ENCODE peak calls at places on chromosome 5, in five cellular contexts. One of them, this sample, is unnamed.

GRCh38 chr5:1752881-1753280 is 46.8 kb downstream of the MRPL36 start:
- DNase-seq in AG20443: no peak
- DNase-seq in anterior cingulate cortex: no peak
- DNase-seq in activated naive CD4-positive, alpha-beta T cell: no peak
- DNase-seq in activated CD4-positive, alpha-beta T cell treated with anti-CD3 and anti-CD28 coated beads for 36 hours: no peak
- DNase-seq in this sample: peak; percentile 68

GRCh38 chr5:139131062-139131856 is 66.9 kb downstream of the SIL1 start:
- DNase-seq in AG20443: peak; percentile 86
- DNase-seq in anterior cingulate cortex: peak; percentile 34
- DNase-seq in activated naive CD4-positive, alpha-beta T cell: no peak
- DNase-seq in activated CD4-positive, alpha-beta T cell treated with anti-CD3 and anti-CD28 coated beads for 36 hours: no peak
- DNase-seq in this sample: no peak

GRCh38 chr5:97355775-97356174 is 172.7 kb upstream of the RIOK2 start:
- DNase-seq in AG20443: no peak
- DNase-seq in anterior cingulate cortex: no peak
- DNase-seq in activated naive CD4-positive, alpha-beta T cell: no peak
- DNase-seq in activated CD4-positive, alpha-beta T cell treated with anti-CD3 and anti-CD28 coated beads for 36 hours: no peak
- DNase-seq in this sample: no peak

GRCh38 chr5:95130951-95131350 is 153.9 kb downstream of the MCTP1 start:
- DNase-seq in AG20443: no peak
- DNase-seq in anterior cingulate cortex: no peak
- DNase-seq in activated naive CD4-positive, alpha-beta T cell: no peak
- DNase-seq in activated CD4-positive, alpha-beta T cell treated with anti-CD3 and anti-CD28 coated beads for 36 hours: no peak
- DNase-seq in this sample: no peak

GRCh38 chr5:72508241-72509170 is 1.3 kb upstream of the ZNF366 start:
- DNase-seq in AG20443: no peak
- DNase-seq in anterior cingulate cortex: no peak
- DNase-seq in activated naive CD4-positive, alpha-beta T cell: no peak
- DNase-seq in activated CD4-positive, alpha-beta T cell treated with anti-CD3 and anti-CD28 coated beads for 36 hours: no peak
- DNase-seq in this sample: no peak

GRCh38 chr5:119996128-119996527 is 366.8 kb downstream of the FAM170A start:
- DNase-seq in AG20443: no peak
- DNase-seq in anterior cingulate cortex: no peak
- DNase-seq in activated naive CD4-positive, alpha-beta T cell: no peak
- DNase-seq in activated CD4-positive, alpha-beta T cell treated with anti-CD3 and anti-CD28 coated beads for 36 hours: no peak
- DNase-seq in this sample: no peak

GRCh38 chr5:95620030-95620869 is at the start of gene GPR150:
- DNase-seq in AG20443: peak; percentile 77
- DNase-seq in anterior cingulate cortex: peak; percentile 20
- DNase-seq in activated naive CD4-positive, alpha-beta T cell: peak; percentile 57
- DNase-seq in activated CD4-positive, alpha-beta T cell treated with anti-CD3 and anti-CD28 coated beads for 36 hours: peak; percentile 81
- DNase-seq in this sample: peak; percentile 83

GRCh38 chr5:173324115-173325001 is 3.9 kb downstream of the STC2 start:
- DNase-seq in AG20443: peak; percentile 73
- DNase-seq in anterior cingulate cortex: peak; percentile 33
- DNase-seq in activated naive CD4-positive, alpha-beta T cell: no peak
- DNase-seq in activated CD4-positive, alpha-beta T cell treated with anti-CD3 and anti-CD28 coated beads for 36 hours: peak; percentile 34
- DNase-seq in this sample: peak; percentile 82

GRCh38 chr5:149036970-149037369 is 25.9 kb downstream of the SH3TC2 start:
- DNase-seq in AG20443: no peak
- DNase-seq in anterior cingulate cortex: no peak
- DNase-seq in activated naive CD4-positive, alpha-beta T cell: no peak
- DNase-seq in activated CD4-positive, alpha-beta T cell treated with anti-CD3 and anti-CD28 coated beads for 36 hours: no peak
- DNase-seq in this sample: no peak

GRCh38 chr5:134041570-134042411 is 37.0 kb upstream of the VDAC1 start:
- DNase-seq in AG20443: no peak
- DNase-seq in anterior cingulate cortex: no peak
- DNase-seq in activated naive CD4-positive, alpha-beta T cell: no peak
- DNase-seq in activated CD4-positive, alpha-beta T cell treated with anti-CD3 and anti-CD28 coated beads for 36 hours: no peak
- DNase-seq in this sample: no peak

GRCh38 chr5:139636975-139637408 is 11.2 kb upstream of the CXXC5 start:
- DNase-seq in AG20443: no peak
- DNase-seq in anterior cingulate cortex: no peak
- DNase-seq in activated naive CD4-positive, alpha-beta T cell: no peak
- DNase-seq in activated CD4-positive, alpha-beta T cell treated with anti-CD3 and anti-CD28 coated beads for 36 hours: peak; percentile 73
- DNase-seq in this sample: no peak

GRCh38 chr5:32505718-32506117 is 61.2 kb upstream of the ZFR start:
- DNase-seq in AG20443: peak; percentile 58
- DNase-seq in anterior cingulate cortex: no peak
- DNase-seq in activated naive CD4-positive, alpha-beta T cell: no peak
- DNase-seq in activated CD4-positive, alpha-beta T cell treated with anti-CD3 and anti-CD28 coated beads for 36 hours: no peak
- DNase-seq in this sample: no peak

GRCh38 chr5:2725957-2726356 is 25.5 kb downstream of the IRX2 start:
- DNase-seq in AG20443: no peak
- DNase-seq in anterior cingulate cortex: no peak
- DNase-seq in activated naive CD4-positive, alpha-beta T cell: no peak
- DNase-seq in activated CD4-positive, alpha-beta T cell treated with anti-CD3 and anti-CD28 coated beads for 36 hours: no peak
- DNase-seq in this sample: no peak

GRCh38 chr5:169637085-169637855 is at the start of gene DOCK2:
- DNase-seq in AG20443: peak; percentile 47
- DNase-seq in anterior cingulate cortex: no peak
- DNase-seq in activated naive CD4-positive, alpha-beta T cell: peak; percentile 59
- DNase-seq in activated CD4-positive, alpha-beta T cell treated with anti-CD3 and anti-CD28 coated beads for 36 hours: peak; percentile 82
- DNase-seq in this sample: peak; percentile 71

GRCh38 chr5:173281910-173282309 is 46.3 kb downstream of the STC2 start:
- DNase-seq in AG20443: peak; percentile 40
- DNase-seq in anterior cingulate cortex: no peak
- DNase-seq in activated naive CD4-positive, alpha-beta T cell: no peak
- DNase-seq in activated CD4-positive, alpha-beta T cell treated with anti-CD3 and anti-CD28 coated beads for 36 hours: peak; percentile 17
- DNase-seq in this sample: no peak

GRCh38 chr5:16773990-16774389 is 157.2 kb upstream of the RETREG1 start:
- DNase-seq in AG20443: peak; percentile 74
- DNase-seq in anterior cingulate cortex: no peak
- DNase-seq in activated naive CD4-positive, alpha-beta T cell: no peak
- DNase-seq in activated CD4-positive, alpha-beta T cell treated with anti-CD3 and anti-CD28 coated beads for 36 hours: no peak
- DNase-seq in this sample: no peak

GRCh38 chr5:14659821-14660607 is 4.5 kb upstream of the OTULIN start:
- DNase-seq in AG20443: peak; percentile 43
- DNase-seq in anterior cingulate cortex: no peak
- DNase-seq in activated naive CD4-positive, alpha-beta T cell: no peak
- DNase-seq in activated CD4-positive, alpha-beta T cell treated with anti-CD3 and anti-CD28 coated beads for 36 hours: no peak
- DNase-seq in this sample: no peak

GRCh38 chr5:77138981-77139380 is 51.9 kb upstream of the ZBED3 start:
- DNase-seq in AG20443: peak; percentile 45
- DNase-seq in anterior cingulate cortex: no peak
- DNase-seq in activated naive CD4-positive, alpha-beta T cell: no peak
- DNase-seq in activated CD4-positive, alpha-beta T cell treated with anti-CD3 and anti-CD28 coated beads for 36 hours: no peak
- DNase-seq in this sample: peak; percentile 81

GRCh38 chr5:149488645-149489306 is 62.5 kb downstream of the CSNK1A1 start:
- DNase-seq in AG20443: no peak
- DNase-seq in anterior cingulate cortex: no peak
- DNase-seq in activated naive CD4-positive, alpha-beta T cell: no peak
- DNase-seq in activated CD4-positive, alpha-beta T cell treated with anti-CD3 and anti-CD28 coated beads for 36 hours: no peak
- DNase-seq in this sample: no peak

GRCh38 chr5:80711938-80712337 is 57.2 kb upstream of the DHFR start:
- DNase-seq in AG20443: peak; percentile 45
- DNase-seq in anterior cingulate cortex: no peak
- DNase-seq in activated naive CD4-positive, alpha-beta T cell: no peak
- DNase-seq in activated CD4-positive, alpha-beta T cell treated with anti-CD3 and anti-CD28 coated beads for 36 hours: peak; percentile 23
- DNase-seq in this sample: no peak

GRCh38 chr5:172897691-172898512 is 61.3 kb upstream of the RPL26L1 start:
- DNase-seq in AG20443: peak; percentile 87
- DNase-seq in anterior cingulate cortex: no peak
- DNase-seq in activated naive CD4-positive, alpha-beta T cell: no peak
- DNase-seq in activated CD4-positive, alpha-beta T cell treated with anti-CD3 and anti-CD28 coated beads for 36 hours: no peak
- DNase-seq in this sample: no peak

GRCh38 chr5:6574537-6574936 is 58.3 kb downstream of the NSUN2 start:
- DNase-seq in AG20443: peak; percentile 35
- DNase-seq in anterior cingulate cortex: no peak
- DNase-seq in activated naive CD4-positive, alpha-beta T cell: no peak
- DNase-seq in activated CD4-positive, alpha-beta T cell treated with anti-CD3 and anti-CD28 coated beads for 36 hours: no peak
- DNase-seq in this sample: no peak

GRCh38 chr5:151755383-151755782 is 3.0 kb downstream of the ATOX1 start:
- DNase-seq in AG20443: no peak
- DNase-seq in anterior cingulate cortex: no peak
- DNase-seq in activated naive CD4-positive, alpha-beta T cell: no peak
- DNase-seq in activated CD4-positive, alpha-beta T cell treated with anti-CD3 and anti-CD28 coated beads for 36 hours: no peak
- DNase-seq in this sample: no peak

GRCh38 chr5:75152861-75153260 is 83.8 kb downstream of the ANKRD31 start:
- DNase-seq in AG20443: no peak
- DNase-seq in anterior cingulate cortex: no peak
- DNase-seq in activated naive CD4-positive, alpha-beta T cell: no peak
- DNase-seq in activated CD4-positive, alpha-beta T cell treated with anti-CD3 and anti-CD28 coated beads for 36 hours: no peak
- DNase-seq in this sample: no peak